ENCODE peak calls at places on chromosomes 4 and X, in five cellular contexts. Q is ovary, P is adrenal gland, W is lower leg skin, C is H54. O is an unnamed sample.
A peak's percentile ranks its signal among the peaks of the same experiment; 100 is the strongest.

GRCh38 chrX:50067435-50068292 is 133.1 kb downstream of the AKAP4 start:
- DNase-seq in Q (peak; percentile 18), P (peak; percentile 76), W (no peak), C (no peak), O (peak; percentile 15)

GRCh38 chr4:159669094-159669493 is 566.2 kb downstream of the RAPGEF2 start:
- DNase-seq in Q (no peak), P (no peak), W (no peak), C (no peak), O (no peak)

GRCh38 chr4:83075271-83075670 is 39.3 kb downstream of the PLAC8 start:
- DNase-seq in Q (no peak), P (no peak), W (no peak), C (no peak), O (no peak)

GRCh38 chr4:136918772-136919171 is 613.5 kb downstream of the PCDH18 start:
- DNase-seq in Q (no peak), P (no peak), W (no peak), C (no peak), O (no peak)

GRCh38 chr4:37464373-37464772 is 219.8 kb downstream of the NWD2 start:
- DNase-seq in Q (no peak), P (no peak), W (no peak), C (no peak), O (no peak)

GRCh38 chr4:8892556-8893226 is 21.1 kb upstream of the HMX1 start:
- DNase-seq in Q (no peak), P (no peak), W (no peak), C (no peak), O (no peak)

GRCh38 chrX:101729986-101730385 is 70.3 kb upstream of the ARMCX2 start:
- DNase-seq in Q (no peak), P (no peak), W (no peak), C (no peak), O (no peak)

GRCh38 chr4:107094332-107094731 is 58.2 kb upstream of the DKK2 start:
- DNase-seq in Q (no peak), P (no peak), W (no peak), C (peak; percentile 2), O (no peak)

GRCh38 chr4:40046311-40046980 is 10.2 kb upstream of the N4BP2 start:
- DNase-seq in Q (no peak), P (no peak), W (no peak), C (no peak), O (no peak)

GRCh38 chr4:808860-809570 is 16.9 kb downstream of the CPLX1 start:
- DNase-seq in Q (no peak), P (no peak), W (no peak), C (no peak), O (no peak)

GRCh38 chrX:101383679-101384078 is 2.3 kb downstream of the BTK start:
- DNase-seq in Q (no peak), P (no peak), W (no peak), C (no peak), O (no peak)

GRCh38 chrX:133214316-133214715 is 3.8 kb downstream of the TFDP3 start:
- DNase-seq in Q (no peak), P (no peak), W (no peak), C (no peak), O (no peak)

GRCh38 chr4:15691346-15692140 is 9.9 kb downstream of the FAM200B start:
- DNase-seq in Q (no peak), P (no peak), W (no peak), C (no peak), O (no peak)

GRCh38 chrX:19443886-19444530 is 71.3 kb downstream of the MAP3K15 start:
- DNase-seq in Q (no peak), P (no peak), W (no peak), C (no peak), O (no peak)

GRCh38 chr4:163048447-163048846 is 118.2 kb downstream of the NAF1 start:
- DNase-seq in Q (no peak), P (peak; percentile 61), W (no peak), C (no peak), O (no peak)

GRCh38 chr4:2249526-2249991 is 7.6 kb upstream of the HAUS3 start:
- DNase-seq in Q (no peak), P (no peak), W (peak; percentile 11), C (no peak), O (no peak)

GRCh38 chrX:10157545-10157944 is 770 bp downstream of the CLCN4 start:
- DNase-seq in Q (no peak), P (no peak), W (no peak), C (no peak), O (no peak)

GRCh38 chr4:104571341-104571740 is 76.6 kb upstream of the CXXC4 start:
- DNase-seq in Q (no peak), P (no peak), W (no peak), C (peak; percentile 4), O (no peak)

GRCh38 chrX:150316564-150316963 is 46.6 kb upstream of the MAMLD1 start:
- DNase-seq in Q (peak; percentile 35), P (no peak), W (no peak), C (no peak), O (no peak)

GRCh38 chr4:37763164-37763444 is 63.4 kb upstream of the PGM2 start:
- DNase-seq in Q (no peak), P (no peak), W (no peak), C (no peak), O (no peak)

GRCh38 chrX:50721771-50722521 is 92.0 kb downstream of the SHROOM4 start:
- DNase-seq in Q (no peak), P (no peak), W (no peak), C (no peak), O (no peak)

GRCh38 chr4:25313194-25313895 is 771 bp downstream of the ZCCHC4 start:
- DNase-seq in Q (no peak), P (no peak), W (no peak), C (no peak), O (no peak)

GRCh38 chr4:25310066-25310824 is 2.3 kb upstream of the ZCCHC4 start:
- DNase-seq in Q (no peak), P (no peak), W (no peak), C (no peak), O (no peak)

GRCh38 chr4:25310825-25311210 is 1.8 kb upstream of the ZCCHC4 start:
- DNase-seq in Q (no peak), P (no peak), W (no peak), C (no peak), O (no peak)

GRCh38 chr4:25308761-25309160 is 3.8 kb upstream of the ZCCHC4 start:
- DNase-seq in Q (no peak), P (no peak), W (no peak), C (no peak), O (no peak)

GRCh38 chr4:25312496-25313193 is at the start of gene ZCCHC4:
- DNase-seq in Q (peak; percentile 91), P (peak; percentile 96), W (peak; percentile 85), C (peak; percentile 42), O (peak; percentile 88)
- TF ChIP-seq POLR2A in Q (peak; percentile 19), P (peak; percentile 83), W (no peak), C (peak; percentile 46), O (no peak)

GRCh38 chrX:78957768-78958130 is 12.6 kb downstream of the P2RY10 start:
- DNase-seq in Q (no peak), P (no peak), W (no peak), C (no peak), O (no peak)
- TF ChIP-seq POLR2A in Q (no peak), P (no peak), W (no peak), C (no peak), O (no peak)

DNA sequence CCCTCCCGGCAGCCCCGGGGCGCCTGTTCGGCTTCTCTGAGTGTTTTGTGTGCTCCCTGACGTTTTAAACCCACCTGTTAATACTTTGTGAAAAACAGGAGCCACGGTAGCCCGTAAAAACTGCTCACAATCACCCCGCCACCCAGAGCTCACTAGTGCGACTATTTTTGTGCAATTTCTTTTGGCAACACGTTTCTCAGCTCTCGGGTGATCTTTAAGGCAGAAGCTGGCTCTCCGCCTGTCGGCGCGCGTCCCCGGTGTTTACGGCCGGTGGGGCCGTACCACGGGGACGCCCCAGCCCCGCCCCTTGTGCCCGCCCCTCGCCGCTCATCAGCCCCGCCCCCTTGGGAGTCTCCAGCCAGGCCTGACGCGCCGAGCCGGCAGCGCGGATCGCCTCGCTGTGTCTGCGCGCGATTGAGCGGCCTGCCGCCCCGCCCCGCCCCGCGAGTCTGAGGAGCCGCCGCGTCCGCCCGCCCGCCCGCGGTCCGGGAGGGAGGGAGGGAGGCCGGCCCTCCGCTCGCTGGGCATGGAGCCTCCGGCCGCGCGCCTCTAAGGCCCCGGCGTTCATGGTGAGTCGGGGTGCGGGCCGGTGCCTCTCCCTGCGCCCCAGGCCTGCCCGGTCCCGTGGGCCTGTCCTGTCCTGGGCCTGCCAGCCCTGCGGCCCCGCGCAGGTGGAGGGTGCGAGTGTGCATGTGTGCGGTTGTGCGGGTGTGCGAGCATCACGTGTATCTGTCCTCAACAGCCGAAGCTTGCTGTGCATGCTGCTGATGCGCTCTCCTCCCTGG is 56.2 kb upstream of the TADA2B start:
- DNase-seq in Q (peak; percentile 97), P (peak; percentile 97), W (peak; percentile 92), C (peak; percentile 76), O (peak; percentile 95)
- TF ChIP-seq POLR2A in Q (peak; percentile 83), P (peak; percentile 85), W (peak; percentile 29), C (peak; percentile 50), O (peak; percentile 66)

GRCh38 chr4:14165253-14165942 is 537.9 kb upstream of the BOD1L1 start:
- DNase-seq in Q (no peak), P (no peak), W (peak; percentile 21), C (no peak), O (no peak)

GRCh38 chr4:14169460-14169859 is 541.9 kb upstream of the BOD1L1 start:
- DNase-seq in Q (no peak), P (no peak), W (no peak), C (no peak), O (no peak)

GRCh38 chr4:14167876-14168510 is 540.5 kb upstream of the BOD1L1 start:
- DNase-seq in Q (no peak), P (no peak), W (no peak), C (no peak), O (no peak)

DNA sequence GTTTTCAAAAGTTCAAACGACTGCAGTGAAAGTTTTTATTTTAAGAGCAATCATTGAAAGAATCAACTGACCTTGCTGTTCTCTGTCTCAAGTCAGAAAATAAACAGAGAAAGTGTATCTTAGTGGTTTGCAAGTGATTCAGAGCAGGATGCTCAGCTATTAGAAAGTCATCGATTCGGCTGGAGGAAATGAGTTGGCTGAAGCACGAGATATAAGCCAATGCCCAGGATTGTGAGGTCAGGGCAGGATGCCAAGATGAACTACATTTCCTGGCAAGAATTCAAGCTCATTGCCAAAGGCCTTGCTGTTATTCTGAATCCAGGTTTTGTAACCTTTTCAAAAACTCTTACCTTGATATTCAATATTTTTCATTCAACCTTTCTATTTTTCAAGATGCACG is 541.4 kb upstream of the BOD1L1 start:
- DNase-seq in Q (no peak), P (peak; percentile 87), W (peak; percentile 66), C (peak; percentile 16), O (no peak)
- TF ChIP-seq POLR2A in Q (no peak), P (no peak), W (no peak), C (no peak), O (no peak)

DNA sequence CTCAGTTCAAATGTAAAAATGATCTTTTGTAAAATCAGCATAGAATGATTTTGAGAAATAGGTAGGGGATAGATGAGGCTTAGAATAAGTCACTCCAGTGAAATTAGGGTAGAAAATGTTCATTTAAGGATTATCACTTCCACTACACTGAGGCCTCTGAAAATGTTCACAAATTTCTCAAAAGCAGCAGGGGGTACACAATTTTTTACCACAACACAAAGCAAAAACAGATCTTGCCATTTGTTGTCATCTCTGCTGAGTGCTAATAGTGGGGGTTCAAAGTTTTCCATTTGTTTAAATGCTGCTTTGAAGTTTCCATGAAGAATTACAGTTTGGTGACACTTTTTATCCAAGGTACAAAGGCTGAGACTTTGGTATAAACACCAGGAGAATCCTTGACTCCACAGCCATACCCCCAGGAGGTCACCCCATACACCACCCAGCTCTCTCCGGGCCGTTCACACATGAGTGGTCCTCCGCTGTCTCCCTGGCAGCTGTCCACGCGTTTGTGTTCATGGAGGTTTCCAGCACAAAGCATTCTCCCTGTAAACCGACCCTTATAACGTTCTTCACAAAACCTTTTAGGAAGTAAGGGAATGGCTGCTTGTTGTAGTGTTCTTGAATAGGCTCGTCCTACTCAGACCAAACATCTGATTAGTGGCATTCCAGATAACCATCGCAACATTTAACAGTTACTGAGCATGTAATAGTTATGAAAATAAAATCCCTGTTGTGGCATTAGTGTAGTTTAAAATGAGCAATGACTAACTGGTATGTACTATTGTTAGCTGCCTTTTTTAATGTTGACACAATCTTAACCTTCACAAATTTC is 71.0 kb downstream of the PRSS12 start:
- DNase-seq in Q (peak; percentile 48), P (no peak), W (no peak), C (no peak), O (no peak)
- TF ChIP-seq POLR2A in Q (no peak), P (no peak), W (no peak), C (peak; percentile 15), O (no peak)